ENCODE peak calls at places on chromosomes 16 and 17, in ten cellular contexts. M is heart right ventricle, F is A549, P is adrenal gland, N is AG04450, R is RWPE2, E is ovary, Y is T-helper 17 cell, J is psoas muscle, D is endothelial cell of umbilical vein. T is an unnamed sample.

GRCh38 chr16:86707171-86707570 is 128.8 kb downstream of the FOXL1 start:
- DNase-seq in M (no peak), F (no peak), P (no peak), N (no peak), R (no peak), E (no peak), Y (no peak), J (peak; percentile 6), D (no peak), T (no peak)

GRCh38 chr17:78790552-78790951 is 8.5 kb upstream of the CYTH1 start:
- DNase-seq in M (no peak), F (no peak), P (no peak), N (no peak), R (no peak), E (peak; percentile 26), Y (no peak), J (peak; percentile 11), D (no peak), T (no peak)

GRCh38 chr16:12582696-12583095 is 221.0 kb downstream of the CPPED1 start:
- DNase-seq in M (no peak), F (no peak), P (no peak), N (no peak), R (no peak), E (no peak), Y (no peak), J (no peak), D (no peak), T (no peak)

GRCh38 chr16:85616608-85617311 is 3.6 kb downstream of the GSE1 start:
- DNase-seq in M (peak; percentile 49), F (no peak), P (peak; percentile 78), N (no peak), R (no peak), E (peak; percentile 59), Y (no peak), J (peak; percentile 80), D (no peak), T (peak; percentile 34)

GRCh38 chr17:37106049-37106448 is 157.3 kb downstream of the AATF start:
- DNase-seq in M (no peak), F (no peak), P (no peak), N (no peak), R (no peak), E (no peak), Y (no peak), J (no peak), D (no peak), T (no peak)

GRCh38 chr17:30413109-30413508 is 34.4 kb downstream of the CPD start:
- DNase-seq in M (no peak), F (no peak), P (no peak), N (no peak), R (no peak), E (no peak), Y (no peak), J (no peak), D (peak; percentile 22), T (no peak)

GRCh38 chr16:16025214-16025968 is 76.0 kb downstream of the ABCC1 start:
- DNase-seq in M (peak; percentile 19), F (peak; percentile 38), P (no peak), N (peak; percentile 79), R (no peak), E (no peak), Y (peak; percentile 46), J (no peak), D (peak; percentile 89), T (no peak)

GRCh38 chr16:10834130-10834529 is 15.5 kb upstream of the TVP23A start:
- DNase-seq in M (no peak), F (no peak), P (no peak), N (no peak), R (no peak), E (no peak), Y (no peak), J (no peak), D (no peak), T (no peak)

GRCh38 chr17:66578781-66579489 is 256.0 kb upstream of the CACNG5 start:
- DNase-seq in M (no peak), F (no peak), P (no peak), N (no peak), R (no peak), E (no peak), Y (no peak), J (no peak), D (peak; percentile 28), T (no peak)

GRCh38 chr16:11202260-11203091 is 53.5 kb downstream of the SOCS1 start:
- DNase-seq in M (no peak), F (no peak), P (no peak), N (no peak), R (no peak), E (no peak), Y (no peak), J (no peak), D (no peak), T (no peak)

DNA sequence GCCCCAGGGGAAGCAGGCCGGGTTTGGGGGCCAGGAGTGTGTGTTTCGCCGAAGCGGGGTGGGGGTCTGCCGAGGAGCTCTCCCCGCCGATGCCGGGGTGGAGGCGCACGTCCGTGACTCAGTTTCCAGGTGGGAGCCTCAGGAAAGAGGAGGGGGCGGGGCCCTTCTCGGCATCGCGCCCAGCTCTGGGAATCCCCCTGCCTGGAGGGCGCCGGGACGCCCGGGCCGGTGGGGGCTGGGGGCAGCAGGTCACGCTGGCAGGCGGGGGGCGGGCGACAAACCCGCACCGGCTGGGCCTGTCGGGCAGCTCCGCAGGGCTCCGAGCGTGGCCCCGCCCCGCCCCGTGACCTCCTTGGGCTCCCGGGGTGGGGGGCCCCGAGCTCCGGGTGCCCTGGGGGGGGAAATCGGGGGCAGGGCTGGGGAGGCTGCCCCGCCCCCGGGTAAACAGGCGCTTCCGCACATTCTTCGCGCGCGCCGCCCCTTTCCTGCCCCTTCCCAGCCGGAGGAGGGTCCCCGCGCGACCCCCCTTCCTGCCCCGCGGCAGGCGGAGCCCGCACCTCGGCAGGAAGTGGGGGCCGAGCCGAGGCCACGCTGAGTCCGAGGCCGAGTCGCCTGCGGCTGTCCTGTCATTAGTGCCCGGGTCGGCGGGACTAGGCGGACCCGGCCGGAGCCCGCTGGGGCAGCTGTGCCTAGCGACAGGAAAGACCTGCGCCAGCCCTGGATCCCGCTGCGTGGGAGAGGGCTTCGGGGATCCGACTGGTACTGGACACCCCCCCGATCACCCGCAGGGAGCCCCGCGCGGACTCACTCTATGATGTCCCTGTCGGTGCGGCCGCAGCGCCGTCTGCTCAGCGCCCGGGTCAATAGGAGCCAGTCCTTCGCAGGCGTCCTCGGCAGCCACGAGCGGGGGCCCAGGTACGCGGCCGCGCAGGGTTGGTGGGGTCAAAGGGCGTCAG is 9.3 kb downstream of the RIPOR1 start:
- DNase-seq in M (peak; percentile 85), F (no peak), P (peak; percentile 71), N (no peak), R (no peak), E (peak; percentile 76), Y (peak; percentile 83), J (peak; percentile 79), D (peak; percentile 75), T (peak; percentile 72)
- H3K9me3 ChIP-seq in M (no peaks in the 10 kb centered on the region), F (no peaks in the 10 kb centered on the region), P (no peaks in the 10 kb centered on the region), N (no peaks in the 10 kb centered on the region), R (no peaks in the 10 kb centered on the region), E (no peaks in the 10 kb centered on the region), Y (no peaks in the 10 kb centered on the region), J (no peaks in the 10 kb centered on the region), D (no peaks in the 10 kb centered on the region), T (no peaks in the 10 kb centered on the region)

GRCh38 chr17:22703204-22703603 is 1010.9 kb downstream of the KCNJ18 start:
- DNase-seq in M (no peak), F (no peak), P (no peak), N (no peak), R (no peak), E (no peak), Y (no peak), J (no peak), D (no peak), T (no peak)
- H3K9me3 ChIP-seq in M (peaks cover 9% of the 10 kb centered on the region), F (no peaks in the 10 kb centered on the region), P (no peaks in the 10 kb centered on the region), N (peaks cover 30% of the 10 kb centered on the region), R (peaks cover 2% of the 10 kb centered on the region), E (no peaks in the 10 kb centered on the region), Y (no peaks in the 10 kb centered on the region), J (no peaks in the 10 kb centered on the region), D (no peaks in the 10 kb centered on the region), T (no peaks in the 10 kb centered on the region)

GRCh38 chr16:63947022-63947421 is 1174.8 kb downstream of the CDH11 start:
- DNase-seq in M (no peak), F (no peak), P (no peak), N (no peak), R (no peak), E (no peak), Y (no peak), J (no peak), D (no peak), T (no peak)

GRCh38 chr16:63943568-63943967 is 1178.3 kb downstream of the CDH11 start:
- DNase-seq in M (no peak), F (no peak), P (no peak), N (no peak), R (no peak), E (no peak), Y (no peak), J (no peak), D (no peak), T (no peak)

GRCh38 chr16:63945805-63946204 is 1176.1 kb downstream of the CDH11 start:
- DNase-seq in M (no peak), F (no peak), P (no peak), N (no peak), R (no peak), E (no peak), Y (no peak), J (no peak), D (no peak), T (no peak)
- H3K9me3 ChIP-seq in M (no peaks in the 10 kb centered on the region), F (no peaks in the 10 kb centered on the region), P (no peaks in the 10 kb centered on the region), N (no peaks in the 10 kb centered on the region), R (no peaks in the 10 kb centered on the region), E (no peaks in the 10 kb centered on the region), Y (no peaks in the 10 kb centered on the region), J (no peaks in the 10 kb centered on the region), D (no peaks in the 10 kb centered on the region), T (no peaks in the 10 kb centered on the region)

GRCh38 chr17:21538615-21539014 is 153.7 kb upstream of the KCNJ18 start:
- DNase-seq in M (no peak), F (no peak), P (no peak), N (no peak), R (no peak), E (no peak), Y (no peak), J (no peak), D (no peak), T (no peak)
- H3K9me3 ChIP-seq in M (peaks cover 33% of the 10 kb centered on the region), F (peaks cover 25% of the 10 kb centered on the region), P (no peaks in the 10 kb centered on the region), N (no peaks in the 10 kb centered on the region), R (peaks cover 4% of the 10 kb centered on the region), E (no peaks in the 10 kb centered on the region), Y (no peaks in the 10 kb centered on the region), J (peaks cover 20% of the 10 kb centered on the region), D (no peaks in the 10 kb centered on the region), T (no peaks in the 10 kb centered on the region)

GRCh38 chr17:48162946-48163506 is 55.5 kb downstream of the SNX11 start:
- DNase-seq in M (no peak), F (peak; percentile 43), P (peak; percentile 25), N (no peak), R (no peak), E (no peak), Y (no peak), J (no peak), D (no peak), T (no peak)
- H3K9me3 ChIP-seq in M (no peaks in the 10 kb centered on the region), F (no peaks in the 10 kb centered on the region), P (no peaks in the 10 kb centered on the region), N (no peaks in the 10 kb centered on the region), R (no peaks in the 10 kb centered on the region), E (no peaks in the 10 kb centered on the region), Y (no peaks in the 10 kb centered on the region), J (no peaks in the 10 kb centered on the region), D (no peaks in the 10 kb centered on the region), T (no peaks in the 10 kb centered on the region)

GRCh38 chr16:3305109-3306068 is at the start of the genes TIGD7 and ZNF75A:
- DNase-seq in M (peak; percentile 86), F (peak; percentile 79), P (peak; percentile 87), N (peak; percentile 66), R (peak; percentile 81), E (peak; percentile 90), Y (peak; percentile 68), J (peak; percentile 93), D (peak; percentile 92), T (peak; percentile 83)
- H3K9me3 ChIP-seq in M (peaks cover 90% of the 10 kb centered on the region), F (peaks cover 92% of the 10 kb centered on the region), P (no peaks in the 10 kb centered on the region), N (peaks cover 72% of the 10 kb centered on the region), R (peaks cover 23% of the 10 kb centered on the region), E (no peaks in the 10 kb centered on the region), Y (peaks cover 16% of the 10 kb centered on the region), J (peaks cover 58% of the 10 kb centered on the region), D (no peaks in the 10 kb centered on the region), T (peaks cover 20% of the 10 kb centered on the region)

GRCh38 chr17:75024686-75025397 is 12.4 kb downstream of the MRPL58 start:
- DNase-seq in M (no peak), F (no peak), P (no peak), N (no peak), R (no peak), E (no peak), Y (no peak), J (no peak), D (no peak), T (no peak)
- H3K9me3 ChIP-seq in M (no peaks in the 10 kb centered on the region), F (no peaks in the 10 kb centered on the region), P (no peaks in the 10 kb centered on the region), N (peaks cover 5% of the 10 kb centered on the region), R (no peaks in the 10 kb centered on the region), E (no peaks in the 10 kb centered on the region), Y (no peaks in the 10 kb centered on the region), J (no peaks in the 10 kb centered on the region), D (no peaks in the 10 kb centered on the region), T (no peaks in the 10 kb centered on the region)

T was measured in CD8-positive, alpha-beta memory T cell.